ENCODE peak calls at places on chromosomes 6 and 20, in nine cellular contexts. A is thyroid gland; E is left ventricle myocardium inferior; P is CD8-positive, alpha-beta T cell; Z is right cardiac atrium; T is CD4-positive, CD25-positive, alpha-beta regulatory T cell; G is foreskin keratinocyte; B is IMR-90; Y is pancreas. V is an unnamed sample.

GRCh38 chr6:165621950-165622349 is 41.1 kb downstream of the PDE10A start:
- DNase-seq in A (no peak), E (no peak), P (no peak), Z (no peak), T (no peak), G (no peak), B (no peak), Y (no peak), V (no peak)

GRCh38 chr6:130020106-130020851 is 1.9 kb downstream of the L3MBTL3 start:
- DNase-seq in A (peak; percentile 28), E (peak; percentile 33), P (peak; percentile 60), Z (peak; percentile 74), T (peak; percentile 44), G (no peak), B (no peak), Y (peak; percentile 72), V (peak; percentile 49)

GRCh38 chr6:157101166-157101565 is 222.2 kb downstream of the TMEM242 start:
- DNase-seq in A (no peak), E (no peak), P (no peak), Z (no peak), T (no peak), G (no peak), B (no peak), Y (no peak), V (no peak)

GRCh38 chr6:23828861-23829260 is 297.2 kb upstream of the NRSN1 start:
- DNase-seq in A (no peak), E (no peak), P (no peak), Z (no peak), T (no peak), G (no peak), B (no peak), Y (no peak), V (no peak)

GRCh38 chr6:127102299-127102698 is 16.2 kb upstream of the RSPO3 start:
- DNase-seq in A (no peak), E (no peak), P (no peak), Z (no peak), T (no peak), G (peak; percentile 69), B (peak; percentile 94), Y (no peak), V (no peak)

GRCh38 chr6:129628101-129628815 is 81.7 kb downstream of the ARHGAP18 start:
- DNase-seq in A (no peak), E (no peak), P (no peak), Z (no peak), T (no peak), G (no peak), B (no peak), Y (no peak), V (no peak)

GRCh38 chr6:90537723-90538407 is 49.0 kb downstream of the MAP3K7 start:
- DNase-seq in A (no peak), E (no peak), P (no peak), Z (no peak), T (no peak), G (no peak), B (no peak), Y (no peak), V (no peak)

GRCh38 chr6:113529191-113529590 is 328.0 kb upstream of the MARCKS start:
- DNase-seq in A (no peak), E (no peak), P (no peak), Z (no peak), T (no peak), G (peak; percentile 29), B (peak; percentile 60), Y (no peak), V (no peak)

GRCh38 chr20:19786311-19786710 is 28.3 kb downstream of the RIN2 start:
- DNase-seq in A (peak; percentile 78), E (peak; percentile 59), P (no peak), Z (peak; percentile 66), T (no peak), G (peak; percentile 97), B (peak; percentile 92), Y (no peak), V (peak; percentile 59)

GRCh38 chr20:24952376-24953203 is 3.5 kb downstream of the CST7 start:
- DNase-seq in A (no peak), E (no peak), P (no peak), Z (peak; percentile 46), T (no peak), G (no peak), B (no peak), Y (no peak), V (no peak)

GRCh38 chr6:116462516-116462915 is 1.3 kb downstream of the CALHM6 start:
- DNase-seq in A (no peak), E (no peak), P (no peak), Z (no peak), T (no peak), G (no peak), B (no peak), Y (no peak), V (no peak)

GRCh38 chr6:135888818-135889217 is 37.3 kb downstream of the PDE7B start:
- DNase-seq in A (no peak), E (no peak), P (no peak), Z (no peak), T (no peak), G (no peak), B (no peak), Y (no peak), V (no peak)

GRCh38 chr20:42857446-42857845 is 332.3 kb downstream of the PTPRT start:
- DNase-seq in A (no peak), E (no peak), P (no peak), Z (no peak), T (no peak), G (no peak), B (no peak), Y (no peak), V (no peak)

DNA sequence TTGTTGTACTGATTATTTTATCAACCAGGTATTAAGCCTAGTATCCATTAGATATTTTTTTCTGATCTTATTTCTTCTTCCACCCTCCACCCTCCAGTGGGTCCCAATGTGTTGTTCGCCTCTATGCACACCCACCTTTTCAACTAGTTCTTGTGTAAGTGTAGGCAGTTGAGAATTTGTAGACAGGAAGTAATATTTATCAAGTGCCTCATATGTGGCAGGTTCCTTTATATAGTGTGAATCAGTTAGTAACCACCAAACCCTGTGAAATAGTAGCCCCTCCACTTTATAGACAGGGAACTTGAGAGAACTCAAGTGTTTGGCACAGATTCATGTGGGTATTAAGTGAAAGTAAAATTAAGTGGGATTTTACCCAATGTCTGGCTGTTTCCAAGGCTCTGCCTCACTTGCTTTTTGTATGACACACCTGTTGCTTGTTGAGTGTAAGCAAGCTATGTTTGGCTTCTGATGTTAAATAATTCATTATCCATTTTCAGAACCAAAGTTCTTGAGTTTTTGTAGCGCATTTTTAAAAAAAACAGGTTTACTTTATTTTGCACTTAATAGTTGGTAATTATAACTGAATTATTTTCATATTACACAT is 24.7 kb downstream of the AFDN start:
- DNase-seq in A (no peak), E (no peak), P (no peak), Z (no peak), T (no peak), G (no peak), B (no peak), Y (no peak), V (no peak)
- H3K4me1 ChIP-seq in A (peaks cover 87% of the 10 kb centered on the region), E (peaks cover 72% of the 10 kb centered on the region), P (no peaks in the 10 kb centered on the region), Z (peaks cover 4% of the 10 kb centered on the region), T (no peaks in the 10 kb centered on the region), G (peaks cover 38% of the 10 kb centered on the region), B (peaks cover 4% of the 10 kb centered on the region), Y (peaks cover 12% of the 10 kb centered on the region), V (no peaks in the 10 kb centered on the region)

GRCh38 chr6:159988983-159989454 is 20.1 kb downstream of the IGF2R start:
- DNase-seq in A (peak; percentile 45), E (no peak), P (no peak), Z (no peak), T (no peak), G (no peak), B (no peak), Y (no peak), V (no peak)

GRCh38 chr6:159983641-159984080 is 14.8 kb downstream of the IGF2R start:
- DNase-seq in A (no peak), E (no peak), P (no peak), Z (no peak), T (no peak), G (no peak), B (peak; percentile 51), Y (no peak), V (no peak)

GRCh38 chr6:159984268-159984786 is 15.4 kb downstream of the IGF2R start:
- DNase-seq in A (no peak), E (no peak), P (no peak), Z (no peak), T (no peak), G (peak; percentile 79), B (peak; percentile 93), Y (no peak), V (no peak)

GRCh38 chr6:159982726-159983506 is 14.0 kb downstream of the IGF2R start:
- DNase-seq in A (no peak), E (no peak), P (no peak), Z (no peak), T (no peak), G (no peak), B (peak; percentile 33), Y (no peak), V (no peak)

GRCh38 chr6:159985296-159985940 is 16.5 kb downstream of the IGF2R start:
- DNase-seq in A (no peak), E (no peak), P (no peak), Z (no peak), T (no peak), G (no peak), B (peak; percentile 58), Y (no peak), V (no peak)
- H3K27ac ChIP-seq in A (peak overlapping the region; percentile 8), E (peak overlapping the region; percentile 89), P (no peak overlapping the region), Z (no peak overlapping the region), T (no peak overlapping the region), G (no peak overlapping the region), B (no peak overlapping the region), Y (no peak overlapping the region), V (no peak overlapping the region)

GRCh38 chr20:33503564-33503963 is 13.7 kb downstream of the CBFA2T2 start:
- DNase-seq in A (no peak), E (no peak), P (no peak), Z (no peak), T (no peak), G (no peak), B (no peak), Y (no peak), V (no peak)

GRCh38 chr20:33501000-33501399 is 11.1 kb downstream of the CBFA2T2 start:
- DNase-seq in A (no peak), E (no peak), P (no peak), Z (no peak), T (no peak), G (no peak), B (no peak), Y (no peak), V (no peak)

DNA sequence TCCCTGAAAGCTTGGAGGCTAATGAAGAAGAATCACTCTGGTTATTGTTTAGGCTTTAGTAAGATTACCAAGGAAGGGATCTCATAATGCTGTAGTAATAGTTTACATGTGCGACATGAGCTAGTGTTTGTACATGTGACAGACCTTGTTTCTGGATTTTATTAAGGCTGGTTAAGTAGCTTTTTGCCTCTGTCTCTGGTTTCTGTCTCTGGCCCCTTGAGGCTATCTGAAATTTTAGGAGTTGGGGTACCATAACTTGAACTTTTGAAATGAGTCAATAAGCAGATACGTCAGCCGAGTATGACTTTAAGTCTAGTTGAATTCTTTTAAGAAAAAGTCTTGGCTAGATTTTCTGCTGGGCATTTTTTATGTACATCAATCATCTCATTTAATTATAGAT is 9.5 kb downstream of the CBFA2T2 start:
- DNase-seq in A (no peak), E (no peak), P (no peak), Z (no peak), T (no peak), G (no peak), B (no peak), Y (no peak), V (no peak)
- H3K4me1 ChIP-seq in A (peaks cover 16% of the 10 kb centered on the region), E (peaks cover 36% of the 10 kb centered on the region), P (no peaks in the 10 kb centered on the region), Z (no peaks in the 10 kb centered on the region), T (no peaks in the 10 kb centered on the region), G (no peaks in the 10 kb centered on the region), B (no peaks in the 10 kb centered on the region), Y (peaks cover 9% of the 10 kb centered on the region), V (peaks cover 9% of the 10 kb centered on the region)

GRCh38 chr6:51528556-51528955 is 558.9 kb downstream of the PKHD1 start:
- DNase-seq in A (no peak), E (no peak), P (no peak), Z (no peak), T (no peak), G (no peak), B (no peak), Y (no peak), V (no peak)
- H3K27ac ChIP-seq in A (no peak overlapping the region), E (no peak overlapping the region), P (no peak overlapping the region), Z (no peak overlapping the region), T (no peak overlapping the region), G (no peak overlapping the region), B (no peak overlapping the region), Y (no peak overlapping the region), V (no peak overlapping the region)

V was measured in transverse colon.